ENCODE peak calls at places on chromosome 10, in nine cellular contexts. A is HCT116, D is MV-4-11, H is heart right ventricle, X is lung, G is lung microvascular endothelial cell, J is PC-9, V is glutamatergic neuron, K is mesothelial cell of epicardium. F is an unnamed sample.

GRCh38 chr10:71429304-71429703 is 32.6 kb downstream of the CDH23 start:
- DNase-seq in X (no peak), A (no peak), V (no peak), J (no peak), D (no peak), G (no peak), H (no peak), K (peak), F (no peak)

GRCh38 chr10:117444497-117445040 is 69.3 kb upstream of the PDZD8 start:
- DNase-seq in A (no peak), X (no peak), G (no peak), H (no peak), J (no peak), K (no peak), V (no peak), D (no peak), F (no peak)

GRCh38 chr10:119896061-119896655 is 3.6 kb downstream of the SEC23IP start:
- DNase-seq in V (no peak), H (no peak), A (no peak), D (peak), J (no peak), G (peak), X (no peak), K (no peak), F (no peak)

GRCh38 chr10:78817804-78818203 is 251.0 kb upstream of the ZMIZ1 start:
- DNase-seq in A (no peak), H (no peak), D (no peak), J (no peak), K (no peak), X (no peak), V (no peak), G (no peak), F (no peak)

GRCh38 chr10:3172081-3172445 is 519 bp downstream of the PITRM1 start:
- DNase-seq in K (peak), X (no peak), V (no peak), G (peak), D (no peak), H (no peak), A (peak), J (peak), F (no peak)

GRCh38 chr10:46106410-46107255 is 60.6 kb upstream of the MSMB start:
- DNase-seq in X (peak), G (peak), K (peak), J (no peak), A (peak), H (peak), V (peak), D (peak), F (no peak)

GRCh38 chr10:112755446-112756117 is 194.5 kb upstream of the TCF7L2 start:
- DNase-seq in H (no peak), D (no peak), G (no peak), J (no peak), V (no peak), X (no peak), A (no peak), K (peak), F (no peak)

GRCh38 chr10:88019753-88020152 is 156.3 kb downstream of the PTEN start:
- DNase-seq in G (no peak), K (no peak), J (no peak), X (no peak), H (no peak), A (no peak), D (no peak), V (no peak), F (no peak)

GRCh38 chr10:16902606-16903005 is 85.4 kb upstream of the RSU1 start:
- DNase-seq in G (no peak), K (no peak), H (no peak), X (no peak), A (no peak), J (no peak), D (no peak), V (no peak), F (no peak)